ENCODE peak calls at places on chromosome 2, in seven cellular contexts. M is T-helper 1 cell; R is fibroblast of the conjunctiva; S is natural killer cell; O is head of caudate nucleus; E is cardiac septum; Y is activated CD4-positive, alpha-beta T cell treated with anti-CD3 and anti-CD28 coated beads for 48 hours. Q is an unnamed sample.

GRCh38 chr2:168355110-168355509 is 101.0 kb upstream of the CERS6 start:
- DNase-seq in M (no peak), R (no peak), S (no peak), O (no peak), E (no peak), Y (no peak), Q (no peak)

GRCh38 chr2:203720011-203720410 is 13.6 kb downstream of the CD28 start:
- DNase-seq in M (peak; percentile 22), R (no peak), S (no peak), O (no peak), E (no peak), Y (no peak), Q (no peak)

GRCh38 chr2:120291464-120292311 is 39.0 kb downstream of the RALB start:
- DNase-seq in M (no peak), R (no peak), S (no peak), O (no peak), E (no peak), Y (no peak), Q (no peak)

GRCh38 chr2:106596844-106597243 is 109.7 kb downstream of the CD8B2 start:
- DNase-seq in M (no peak), R (no peak), S (no peak), O (no peak), E (no peak), Y (no peak), Q (no peak)

GRCh38 chr2:128448331-128449225 is 129.9 kb upstream of the HS6ST1 start:
- DNase-seq in M (no peak), R (no peak), S (peak; percentile 13), O (no peak), E (peak; percentile 73), Y (no peak), Q (no peak)

GRCh38 chr2:170942615-170943014 is 13.6 kb downstream of the GORASP2 start:
- DNase-seq in M (no peak), R (no peak), S (no peak), O (no peak), E (no peak), Y (no peak), Q (no peak)

GRCh38 chr2:23453936-23454460 is 69.0 kb downstream of the KLHL29 start:
- DNase-seq in M (no peak), R (no peak), S (no peak), O (no peak), E (no peak), Y (no peak), Q (no peak)

GRCh38 chr2:45849491-45850283 is 198.2 kb downstream of the PRKCE start:
- DNase-seq in M (no peak), R (peak; percentile 84), S (no peak), O (no peak), E (no peak), Y (no peak), Q (no peak)

GRCh38 chr2:70181363-70181956 is 9.4 kb downstream of the C2orf42 start:
- DNase-seq in M (no peak), R (no peak), S (peak; percentile 20), O (no peak), E (no peak), Y (no peak), Q (no peak)

GRCh38 chr2:37827911-37828411 is 97.1 kb upstream of the RMDN2 start:
- DNase-seq in M (no peak), R (peak; percentile 35), S (no peak), O (no peak), E (peak; percentile 80), Y (no peak), Q (no peak)

GRCh38 chr2:29063646-29064372 is 10.5 kb downstream of the PCARE start:
- DNase-seq in M (no peak), R (peak; percentile 85), S (no peak), O (no peak), E (no peak), Y (no peak), Q (no peak)

GRCh38 chr2:201966691-201967388 is 66.8 kb upstream of the FZD7 start:
- DNase-seq in M (no peak), R (no peak), S (no peak), O (no peak), E (peak; percentile 20), Y (no peak), Q (no peak)

GRCh38 chr2:183215917-183216316 is 91.7 kb downstream of the NUP35 start:
- DNase-seq in M (no peak), R (no peak), S (no peak), O (no peak), E (no peak), Y (no peak), Q (no peak)

GRCh38 chr2:135169900-135170753 is 118.0 kb downstream of the RAB3GAP1 start:
- DNase-seq in M (no peak), R (no peak), S (no peak), O (no peak), E (no peak), Y (no peak), Q (no peak)

GRCh38 chr2:128491845-128492244 is 173.2 kb upstream of the HS6ST1 start:
- DNase-seq in M (no peak), R (no peak), S (no peak), O (no peak), E (peak; percentile 33), Y (no peak), Q (no peak)

Q was measured in activated naive CD8-positive, alpha-beta T cell treated with anti-CD3 and anti-CD28 coated beads for 36 hours.